ENCODE peak calls at places on chromosomes 11 and 22, in six cellular contexts. A, S, D, V, R and K are unnamed samples.

GRCh38 chr11:81246937-81247336 is 1486.7 kb downstream of the FAM181B start:
- DNase-seq in A (no peak), D (no peak), V (no peak), S (no peak), R (no peak), K (no peak)

GRCh38 chr11:33383920-33384209 is 126.7 kb downstream of the HIPK3 start:
- DNase-seq in A (no peak), R (no peak), D (no peak), S (no peak), V (no peak), K (no peak)

GRCh38 chr11:128196235-128196634 is 391.1 kb downstream of the ETS1 start:
- DNase-seq in V (no peak), S (no peak), R (peak; percentile 39), D (no peak), A (no peak), K (no peak)

GRCh38 chr11:106999203-106999602 is 19.1 kb downstream of the GUCY1A2 start:
- DNase-seq in A (no peak), D (no peak), R (no peak), V (peak; percentile 23), S (no peak), K (no peak)

GRCh38 chr11:107695446-107695845 is 16.4 kb downstream of the SLN start:
- DNase-seq in D (no peak), S (no peak), A (no peak), V (peak; percentile 55), R (no peak), K (no peak)

GRCh38 chr11:84468255-84468654 is 1158.9 kb downstream of the DLG2 start:
- DNase-seq in S (no peak), V (no peak), A (no peak), D (no peak), R (no peak), K (no peak)

GRCh38 chr11:77299528-77299993 is 1.9 kb downstream of the GDPD4 start:
- DNase-seq in A (no peak), R (no peak), D (no peak), V (peak; percentile 51), S (no peak), K (no peak)

GRCh38 chr11:67355794-67356550 is 2.6 kb upstream of the POLD4 start:
- DNase-seq in V (no peak), R (no peak), A (no peak), D (peak; percentile 1), S (no peak), K (no peak)

GRCh38 chr11:106621479-106621878 is 396.8 kb downstream of the GUCY1A2 start:
- DNase-seq in R (no peak), V (no peak), S (no peak), A (no peak), D (no peak), K (no peak)

GRCh38 chr22:45865561-45866397 is 111.2 kb downstream of the WNT7B start:
- DNase-seq in V (no peak), R (no peak), S (no peak), D (no peak), A (peak; percentile 57), K (no peak)

GRCh38 chr11:133940034-133940433 is 16.7 kb downstream of the IGSF9B start:
- DNase-seq in R (no peak), V (no peak), D (no peak), A (peak; percentile 35), S (no peak), K (no peak)

GRCh38 chr11:108432783-108433182 is 34.5 kb downstream of the C11orf65 start:
- DNase-seq in R (no peak), D (no peak), S (no peak), A (no peak), V (peak; percentile 92), K (no peak)

GRCh38 chr11:132028380-132029240 is 658.2 kb downstream of the NTM start:
- DNase-seq in V (no peak), D (no peak), A (no peak), R (no peak), S (no peak), K (no peak)

GRCh38 chr11:106875013-106875412 is 143.3 kb downstream of the GUCY1A2 start:
- DNase-seq in R (no peak), V (peak; percentile 47), D (no peak), A (no peak), S (no peak), K (no peak)

GRCh38 chr11:126816655-126817054 is 183.9 kb downstream of the KIRREL3 start:
- DNase-seq in A (no peak), R (no peak), D (no peak), S (no peak), V (peak; percentile 67), K (no peak)

GRCh38 chr11:133903056-133903455 is 53.7 kb downstream of the IGSF9B start:
- DNase-seq in A (no peak), D (no peak), S (no peak), R (no peak), V (no peak), K (no peak)

GRCh38 chr11:92302766-92303165 is 78.1 kb downstream of the FAT3 start:
- DNase-seq in A (no peak), D (no peak), V (peak; percentile 81), R (no peak), S (no peak), K (no peak)

GRCh38 chr22:35835267-35835997 is 117.8 kb downstream of the APOL5 start:
- DNase-seq in D (no peak), S (no peak), V (no peak), R (peak; percentile 29), A (no peak), K (no peak)

GRCh38 chr22:32430352-32430751 is 18.3 kb upstream of the RTCB start:
- DNase-seq in A (no peak), V (no peak), R (no peak), S (no peak), D (no peak), K (no peak)

GRCh38 chr11:121578216-121579063 is 125.7 kb upstream of the SORL1-AS1 start:
- DNase-seq in V (peak; percentile 18), R (no peak), A (no peak), D (no peak), S (no peak), K (no peak)

DNA sequence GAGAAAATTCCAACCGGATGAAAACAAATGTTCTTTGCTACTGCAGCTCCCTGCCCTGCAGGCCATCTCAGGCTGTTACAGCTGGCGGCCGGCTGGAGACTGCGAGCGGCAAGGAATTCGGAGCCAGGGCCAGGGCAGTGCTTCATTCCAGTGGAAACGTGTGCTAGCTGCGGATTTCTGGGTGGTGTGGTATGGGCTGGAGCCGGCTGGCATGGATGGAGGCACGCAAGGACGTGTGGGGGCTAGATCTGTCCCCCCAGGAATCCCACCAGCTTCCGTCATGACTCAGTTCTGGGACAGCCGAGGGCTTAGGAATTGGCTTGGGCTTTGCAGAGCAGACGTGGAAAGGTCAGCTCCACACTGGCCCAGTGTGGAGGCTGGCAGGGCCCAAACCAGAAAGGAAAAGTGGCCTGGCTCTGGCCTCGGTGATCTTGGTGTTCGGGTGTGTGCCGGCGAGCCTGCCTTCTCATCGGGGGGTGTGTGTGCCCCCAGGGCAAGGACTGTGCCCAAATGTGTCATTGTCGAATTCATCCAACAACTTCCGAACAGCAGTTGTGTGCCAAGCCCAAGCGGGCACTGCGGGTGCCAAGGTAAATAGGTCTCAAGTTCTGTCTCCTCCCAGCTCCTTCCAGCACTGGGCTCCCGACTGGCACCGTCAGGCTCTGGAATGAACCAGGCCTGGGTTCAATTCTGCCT is 48.1 kb upstream of the SHISAL1 start:
- DNase-seq in A (peak; percentile 75), R (peak; percentile 77), D (no peak), S (no peak), V (peak; percentile 93), K (no peak)
- TF ChIP-seq CTCF in A (no peak), R (peak; percentile 52), D (no peak), S (no peak), V (peak; percentile 49), K (no peak)

GRCh38 chr11:110173775-110174644 is 80.8 kb downstream of the ZC3H12C start:
- DNase-seq in A (no peak), S (peak; percentile 52), V (peak; percentile 79), D (peak; percentile 55), R (no peak), K (peak; percentile 74)
- TF ChIP-seq CTCF in A (peak; percentile 66), S (peak; percentile 85), V (peak; percentile 94), D (peak; percentile 65), R (peak; percentile 68), K (no peak)

DNA sequence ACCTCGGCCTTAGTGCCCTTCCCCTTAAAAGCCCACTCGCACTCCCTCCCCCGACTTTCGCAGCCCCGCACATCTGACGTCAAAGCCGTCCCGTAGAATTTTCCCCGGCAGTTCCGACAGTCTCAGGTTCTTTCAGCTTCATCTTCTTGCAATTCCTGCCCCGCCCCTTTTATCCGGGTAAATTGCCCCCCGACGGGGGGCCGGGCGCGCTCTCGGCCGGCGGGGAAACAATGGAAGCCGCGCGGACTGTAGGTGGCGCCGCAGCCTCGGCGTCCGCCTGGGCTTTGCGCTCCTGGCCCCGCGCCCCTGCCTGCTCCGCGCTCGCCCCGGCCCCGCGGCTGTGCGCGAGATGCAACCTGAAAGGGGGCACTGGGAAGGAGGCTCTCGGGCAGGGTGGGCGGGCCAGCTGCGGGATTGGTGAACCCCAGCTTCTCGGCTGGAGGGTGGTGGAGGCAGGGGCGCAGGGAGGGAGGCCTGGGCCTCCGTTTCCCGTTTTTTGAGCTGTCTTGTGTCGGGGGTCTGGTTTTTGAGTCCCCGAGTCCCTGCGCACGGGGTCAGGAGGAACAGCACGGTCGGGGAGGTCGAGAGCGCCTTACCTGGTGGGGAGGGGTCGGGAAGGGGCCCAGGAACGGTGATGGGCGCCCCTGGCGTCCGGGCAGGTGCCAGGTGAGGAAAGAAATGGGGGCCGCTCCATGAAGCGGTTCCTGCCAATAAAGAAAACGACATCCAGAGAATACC is 855 bp upstream of the FGF19 start:
- DNase-seq in D (no peak), V (no peak), S (no peak), A (no peak), R (no peak), K (no peak)
- TF ChIP-seq CTCF in D (peak; percentile 35), V (peak; percentile 41), S (no peak), A (peak; percentile 29), R (peak; percentile 53), K (no peak)

GRCh38 chr11:114256898-114257286 is 39.3 kb upstream of the NNMT start:
- DNase-seq in S (no peak), R (no peak), A (no peak), D (no peak), V (no peak), K (no peak)

GRCh38 chr11:114259124-114259526 is 37.1 kb upstream of the NNMT start:
- DNase-seq in S (no peak), V (no peak), D (no peak), A (no peak), R (no peak), K (no peak)

GRCh38 chr11:114256176-114256897 is 39.9 kb upstream of the NNMT start:
- DNase-seq in R (no peak), S (no peak), D (no peak), V (no peak), A (no peak), K (no peak)

GRCh38 chr11:114258696-114259095 is 37.5 kb upstream of the NNMT start:
- DNase-seq in A (no peak), S (no peak), R (no peak), D (no peak), V (no peak), K (no peak)

GRCh38 chr11:114257621-114258558 is 38.3 kb upstream of the NNMT start:
- DNase-seq in V (no peak), S (no peak), A (no peak), D (no peak), R (no peak), K (no peak)
- TF ChIP-seq CTCF in V (peak; percentile 35), S (no peak), A (peak; percentile 10), D (no peak), R (no peak), K (no peak)